ENCODE peak calls at places on chromosome 1, in ten cellular contexts. F, S, Y, T, A, V, O, G, N and E are unnamed samples.

GRCh38 chr1:10665930-10666850 is 130.3 kb downstream of the CASZ1 start:
- DNase-seq in F (no peak), S (no peak), Y (no peak), T (no peak), A (no peak), V (no peak), O (no peak), G (no peak), N (peak), E (no peak)

GRCh38 chr1:64522740-64523139 is 52.8 kb downstream of the CACHD1 start:
- DNase-seq in F (no peak), S (no peak), Y (no peak), T (no peak), A (peak), V (no peak), O (no peak), G (no peak), N (no peak), E (no peak)

GRCh38 chr1:77542784-77543183 is 139.7 kb downstream of the ZZZ3 start:
- DNase-seq in F (no peak), S (no peak), Y (peak), T (no peak), A (no peak), V (no peak), O (no peak), G (no peak), N (no peak), E (no peak)

GRCh38 chr1:173395762-173396161 is 81.4 kb upstream of the PRDX6 start:
- DNase-seq in F (no peak), S (no peak), Y (no peak), T (no peak), A (no peak), V (no peak), O (no peak), G (no peak), N (no peak), E (no peak)

GRCh38 chr1:90711696-90712095 is 5.4 kb downstream of the BARHL2 start:
- DNase-seq in F (no peak), S (no peak), Y (no peak), T (no peak), A (no peak), V (no peak), O (no peak), G (no peak), N (no peak), E (no peak)

GRCh38 chr1:186849271-186849671 is 20.5 kb downstream of the PLA2G4A start:
- DNase-seq in F (no peak), S (no peak), Y (no peak), T (no peak), A (no peak), V (no peak), O (no peak), G (peak), N (no peak), E (no peak)

GRCh38 chr1:5645135-5645399 is 347.2 kb downstream of the NPHP4 start:
- DNase-seq in F (no peak), S (no peak), Y (no peak), T (no peak), A (no peak), V (no peak), O (no peak), G (no peak), N (no peak), E (no peak)

GRCh38 chr1:205191617-205192016 is 19.9 kb downstream of the DSTYK start:
- DNase-seq in F (no peak), S (no peak), Y (no peak), T (no peak), A (no peak), V (no peak), O (no peak), G (no peak), N (no peak), E (no peak)

GRCh38 chr1:164617607-164618564 is 58.9 kb downstream of the PBX1 start:
- DNase-seq in F (no peak), S (no peak), Y (no peak), T (peak), A (peak), V (no peak), O (no peak), G (no peak), N (no peak), E (no peak)

GRCh38 chr1:11058026-11058425 is 1.8 kb downstream of the SRM start:
- DNase-seq in F (no peak), S (no peak), Y (no peak), T (no peak), A (no peak), V (no peak), O (no peak), G (no peak), N (no peak), E (no peak)

GRCh38 chr1:113390871-113391642 is 742 bp downstream of the MAGI3 start:
- DNase-seq in F (peak), S (peak), Y (peak), T (peak), A (peak), V (peak), O (peak), G (peak), N (peak), E (no peak)

GRCh38 chr1:150364231-150365003 is 470 bp downstream of the RPRD2 start:
- DNase-seq in F (peak), S (peak), Y (peak), T (peak), A (peak), V (peak), O (peak), G (peak), N (peak), E (peak)

GRCh38 chr1:223742861-223743517 is 30.6 kb downstream of the CAPN2 start:
- DNase-seq in F (no peak), S (no peak), Y (no peak), T (no peak), A (no peak), V (no peak), O (no peak), G (no peak), N (no peak), E (no peak)

GRCh38 chr1:167722152-167722869 is 529 bp downstream of the MPZL1 start:
- DNase-seq in F (no peak), S (peak), Y (peak), T (peak), A (no peak), V (no peak), O (peak), G (peak), N (no peak), E (peak)

GRCh38 chr1:160004001-160004400 is 27.8 kb downstream of the PIGM start:
- DNase-seq in F (no peak), S (no peak), Y (no peak), T (no peak), A (no peak), V (no peak), O (no peak), G (no peak), N (no peak), E (no peak)

GRCh38 chr1:62327360-62328051 is 8.3 kb upstream of the KANK4 start:
- DNase-seq in F (no peak), S (no peak), Y (no peak), T (peak), A (no peak), V (no peak), O (no peak), G (no peak), N (no peak), E (no peak)

GRCh38 chr1:204651843-204652421 is 33.6 kb downstream of the LRRN2 start:
- DNase-seq in F (no peak), S (no peak), Y (no peak), T (no peak), A (no peak), V (no peak), O (no peak), G (no peak), N (no peak), E (no peak)

GRCh38 chr1:164667010-164667409 is 108.0 kb downstream of the PBX1 start:
- DNase-seq in F (no peak), S (no peak), Y (no peak), T (no peak), A (no peak), V (no peak), O (no peak), G (no peak), N (no peak), E (no peak)

GRCh38 chr1:25893072-25893604 is 13.1 kb downstream of the STMN1 start:
- DNase-seq in F (no peak), S (no peak), Y (peak), T (no peak), A (no peak), V (no peak), O (no peak), G (no peak), N (no peak), E (no peak)

GRCh38 chr1:9165396-9165795 is 36.5 kb upstream of the GPR157 start:
- DNase-seq in F (no peak), S (no peak), Y (no peak), T (no peak), A (no peak), V (no peak), O (no peak), G (no peak), N (no peak), E (no peak)

GRCh38 chr1:56577859-56578663 is 1.3 kb downstream of the PLPP3 start:
- DNase-seq in F (no peak), S (no peak), Y (peak), T (peak), A (peak), V (no peak), O (no peak), G (peak), N (no peak), E (no peak)

GRCh38 chr1:155051777-155052398 is 772 bp downstream of the ADAM15 start:
- DNase-seq in F (peak), S (no peak), Y (peak), T (peak), A (peak), V (peak), O (peak), G (peak), N (peak), E (no peak)

GRCh38 chr1:233993651-233994050 is 89.2 kb downstream of the SLC35F3 start:
- DNase-seq in F (no peak), S (no peak), Y (no peak), T (no peak), A (peak), V (no peak), O (no peak), G (no peak), N (no peak), E (no peak)

GRCh38 chr1:7767176-7767575 is 3.9 kb upstream of the VAMP3 start:
- DNase-seq in F (no peak), S (no peak), Y (no peak), T (no peak), A (no peak), V (no peak), O (no peak), G (no peak), N (no peak), E (no peak)

GRCh38 chr1:178093958-178094751 is at the start of gene RASAL2:
- DNase-seq in F (no peak), S (no peak), Y (peak), T (peak), A (peak), V (no peak), O (no peak), G (peak), N (peak), E (no peak)